ENCODE peak calls at places on chromosomes 5 and 9, in five cellular contexts. N is cardiac muscle cell; Y is fibroblast of lung; K is body of pancreas; V is CD8-positive, alpha-beta T cell. R is an unnamed sample. For H3K4me1 and H3K9me3, the result is how much of the 10 kb centered on the place peaks cover.

GRCh38 chr5:131795128-131795719 is 1.6 kb downstream of the FNIP1 start:
- DNase-seq in N (no peak), Y (peak), K (no peak), V (no peak), R (no peak)

GRCh38 chr9:128526729-128527128 is 22.2 kb downstream of the GLE1 start:
- DNase-seq in N (no peak), Y (no peak), K (no peak), V (no peak), R (no peak)

GRCh38 chr5:102036927-102037326 is 259.2 kb downstream of the SLCO4C1 start:
- DNase-seq in N (no peak), Y (no peak), K (no peak), V (no peak), R (no peak)

GRCh38 chr9:115850548-115851304 is 302.9 kb upstream of the PAPPA start:
- DNase-seq in N (peak), Y (peak), K (no peak), V (no peak), R (no peak)

GRCh38 chr9:36137392-36138004 is 965 bp downstream of the GLIPR2 start:
- DNase-seq in N (peak), Y (peak), K (no peak), V (no peak), R (peak)

GRCh38 chr5:180785151-180785781 is 17.3 kb downstream of the MGAT1 start:
- DNase-seq in N (no peak), Y (peak), K (peak), V (no peak), R (no peak)

GRCh38 chr5:109553826-109554225 is 135.9 kb upstream of the MAN2A1 start:
- DNase-seq in N (no peak), Y (no peak), K (no peak), V (no peak), R (no peak)

GRCh38 chr5:109486200-109486804 is 76.5 kb upstream of the PJA2 start:
- DNase-seq in N (peak), Y (peak), K (no peak), V (no peak), R (no peak)

GRCh38 chr5:176447538-176447981 is 625 bp upstream of the FAF2 start:
- DNase-seq in N (no peak), Y (no peak), K (no peak), V (no peak), R (no peak)

GRCh38 chr9:86731511-86731993 is 215.8 kb downstream of the GAS1 start:
- DNase-seq in N (peak), Y (peak), K (no peak), V (no peak), R (no peak)

GRCh38 chr9:23006127-23006526 is 559.5 kb downstream of the DMRTA1 start:
- DNase-seq in N (no peak), Y (no peak), K (no peak), V (no peak), R (no peak)

GRCh38 chr5:53944981-53945380 is 365.4 kb downstream of the ARL15 start:
- DNase-seq in N (peak), Y (no peak), K (no peak), V (no peak), R (no peak)

GRCh38 chr5:123786411-123786810 is 274.4 kb downstream of the CSNK1G3 start:
- DNase-seq in N (no peak), Y (no peak), K (no peak), V (no peak), R (no peak)

GRCh38 chr9:91847576-91847975 is 102.5 kb downstream of the ROR2 start:
- DNase-seq in N (peak), Y (peak), K (no peak), V (no peak), R (peak)

GRCh38 chr5:138641547-138642298 is 66.5 kb upstream of the HSPA9 start:
- DNase-seq in N (peak), Y (peak), K (peak), V (peak), R (peak)

GRCh38 chr9:68507098-68507795 is 33.4 kb downstream of the TMEM252 start:
- DNase-seq in N (peak), Y (peak), K (no peak), V (no peak), R (peak)

GRCh38 chr9:79877943-79878612 is 306.3 kb downstream of the TLE4 start:
- DNase-seq in N (no peak), Y (no peak), K (no peak), V (no peak), R (no peak)

GRCh38 chr9:134442087-134442470 is 115.8 kb downstream of the RXRA start:
- DNase-seq in N (peak), Y (peak), K (no peak), V (no peak), R (no peak)

GRCh38 chr9:19451240-19452087 is 42.7 kb downstream of the ACER2 start:
- DNase-seq in N (no peak), Y (no peak), K (no peak), V (no peak), R (no peak)
- H3K4me1 ChIP-seq in N (under half), Y (under half), K (under half), V (under half), R (under half)

GRCh38 chr5:157026789-157027424 is 32.0 kb downstream of the HAVCR1 start:
- DNase-seq in N (no peak), Y (no peak), K (peak), V (no peak), R (no peak)
- TF ChIP-seq CTCF in N (no peak), Y (no peak), K (no peak), V (peak), R (no peak)

DNA sequence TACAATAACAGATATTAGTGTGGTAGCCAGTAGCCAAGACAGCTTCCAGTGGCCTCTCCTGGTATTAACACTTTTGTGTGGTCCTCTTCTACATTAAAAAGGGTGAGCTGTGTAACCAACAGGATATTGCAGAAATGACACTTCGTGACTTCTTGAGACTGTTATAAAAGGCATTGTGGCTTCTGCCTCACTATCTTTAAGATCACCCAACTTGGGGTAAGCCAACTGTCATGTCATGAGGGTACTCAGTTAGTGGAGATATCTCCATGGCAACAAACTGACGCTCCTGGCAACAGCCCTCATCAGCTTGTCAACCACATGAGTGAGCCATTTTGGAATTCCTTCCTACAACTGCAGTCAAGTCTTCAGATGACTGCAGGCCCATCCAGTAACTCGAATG is 121.7 kb downstream of the DEPDC1B start:
- DNase-seq in N (no peak), Y (no peak), K (no peak), V (no peak), R (no peak)
- H3K9me3 ChIP-seq in N (under half), Y (under half), K (under half), V (under half), R (under half)

GRCh38 chr5:169895876-169896275 is 84.4 kb downstream of the INSYN2B start:
- DNase-seq in N (peak), Y (peak), K (no peak), V (no peak), R (no peak)

GRCh38 chr5:169893010-169893409 is 87.3 kb downstream of the INSYN2B start:
- DNase-seq in N (no peak), Y (no peak), K (no peak), V (no peak), R (no peak)

GRCh38 chr5:169889572-169889971 is 90.7 kb downstream of the INSYN2B start:
- DNase-seq in N (no peak), Y (no peak), K (no peak), V (no peak), R (no peak)

DNA sequence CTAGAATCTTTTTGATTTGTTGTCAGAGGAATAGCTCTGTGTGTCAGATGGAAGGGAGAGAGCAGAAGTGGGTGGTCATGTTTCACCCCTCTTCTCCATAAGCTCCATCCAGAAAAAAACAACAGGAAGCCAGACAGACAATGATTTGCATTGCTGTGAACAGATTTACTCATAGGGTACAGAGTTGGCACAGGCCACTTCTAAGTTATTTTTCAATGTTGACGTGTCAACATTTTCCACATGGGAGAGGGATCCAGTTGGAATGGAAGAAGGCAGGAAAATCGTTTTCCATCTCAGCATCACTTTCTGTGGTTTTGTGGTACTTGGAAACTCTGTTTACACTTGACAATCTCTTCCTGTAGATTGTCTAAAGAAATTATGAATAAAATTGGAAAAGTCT is 86.7 kb downstream of the INSYN2B start:
- DNase-seq in N (peak), Y (no peak), K (no peak), V (no peak), R (no peak)
- H3K4me1 ChIP-seq in N (under half), Y (under half), K (under half), V (under half), R (under half)

DNA sequence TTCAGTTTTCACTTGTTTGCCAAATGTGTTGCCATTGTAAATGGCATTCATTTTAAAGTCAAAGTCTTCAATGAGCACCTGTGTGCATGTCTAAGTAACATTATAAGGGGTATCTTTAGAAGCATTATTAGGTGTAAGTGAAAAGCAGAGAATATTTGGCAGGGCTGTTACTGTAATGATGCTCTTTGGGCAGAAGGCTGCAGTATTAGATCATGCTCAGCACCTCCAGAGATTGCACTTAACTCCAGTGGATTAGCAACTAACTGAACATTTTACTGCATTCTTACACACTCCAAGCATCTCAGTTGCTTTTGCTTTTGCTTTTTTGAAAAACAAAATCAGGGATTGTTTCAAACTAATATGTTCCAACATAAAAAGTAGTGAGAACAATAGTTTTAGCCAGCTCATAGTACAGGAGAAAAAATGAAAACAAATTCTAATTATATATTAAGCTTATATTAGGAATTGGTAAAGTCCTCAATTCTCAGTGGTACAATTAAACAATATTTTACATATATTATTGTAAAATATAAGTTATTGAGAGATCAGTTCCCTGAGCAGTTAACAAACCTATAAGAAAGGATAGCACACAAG is 1740.9 kb upstream of the CDH9 start:
- DNase-seq in N (peak), Y (no peak), K (no peak), V (no peak), R (no peak)
- TF ChIP-seq CTCF in N (no peak), Y (no peak), K (no peak), V (no peak), R (no peak)

GRCh38 chr9:111559000-111559610 is 34.1 kb downstream of the ZNF483 start:
- DNase-seq in N (peak), Y (peak), K (no peak), V (no peak), R (no peak)
- H3K9me3 ChIP-seq in N (under half), Y (under half), K (under half), V (under half), R (under half)

GRCh38 chr9:14214693-14215092 is 99.2 kb downstream of the NFIB start:
- DNase-seq in N (no peak), Y (no peak), K (no peak), V (no peak), R (no peak)

GRCh38 chr9:14218253-14218652 is 95.7 kb downstream of the NFIB start:
- DNase-seq in N (no peak), Y (no peak), K (peak), V (no peak), R (no peak)

GRCh38 chr9:14215614-14216013 is 98.3 kb downstream of the NFIB start:
- DNase-seq in N (peak), Y (peak), K (no peak), V (no peak), R (no peak)

GRCh38 chr9:14214065-14214684 is 99.8 kb downstream of the NFIB start:
- DNase-seq in N (no peak), Y (no peak), K (no peak), V (no peak), R (no peak)

GRCh38 chr9:14216612-14217194 is 97.2 kb downstream of the NFIB start:
- DNase-seq in N (no peak), Y (no peak), K (no peak), V (no peak), R (no peak)
- H3K4me1 ChIP-seq in N (under half), Y (under half), K (half or more), V (under half), R (under half)

GRCh38 chr5:72151169-72151568 is 43.9 kb downstream of the MAP1B start:
- DNase-seq in N (peak), Y (peak), K (no peak), V (no peak), R (no peak)

GRCh38 chr5:72152506-72152905 is 45.2 kb downstream of the MAP1B start:
- DNase-seq in N (no peak), Y (no peak), K (no peak), V (no peak), R (no peak)

GRCh38 chr5:72147601-72148000 is 40.3 kb downstream of the MAP1B start:
- DNase-seq in N (no peak), Y (no peak), K (no peak), V (no peak), R (no peak)

GRCh38 chr5:72151646-72152045 is 44.4 kb downstream of the MAP1B start:
- DNase-seq in N (peak), Y (peak), K (no peak), V (no peak), R (no peak)

GRCh38 chr5:72149742-72150141 is 42.5 kb downstream of the MAP1B start:
- DNase-seq in N (no peak), Y (peak), K (no peak), V (no peak), R (no peak)
- TF ChIP-seq CTCF in N (peak), Y (peak), K (no peak), V (no peak), R (no peak)

GRCh38 chr5:178364326-178364675 is 131.7 kb upstream of the PHYKPL start:
- DNase-seq in N (no peak), Y (no peak), K (no peak), V (no peak), R (no peak)
- H3K9me3 ChIP-seq in N (under half), Y (under half), K (under half), V (under half), R (under half)

GRCh38 chr9:96382175-96382574 is 1.3 kb downstream of the SLC35D2 start:
- DNase-seq in N (peak), Y (peak), K (no peak), V (no peak), R (no peak)
- H3K4me1 ChIP-seq in N (under half), Y (under half), K (half or more), V (under half), R (under half)

R was measured in uterus.